ENCODE peak calls at places on chromosomes 16 and 17, in ten cellular contexts. One of them, this sample, is unnamed.
A peak's percentile ranks its signal among the peaks of the same experiment; 100 is the strongest.

GRCh38 chr17:67216544-67217320 is 28.3 kb downstream of the HELZ start:
- DNase-seq in frontal cortex: no peak
- DNase-seq in non-pigmented ciliary epithelial cell: no peak
- DNase-seq in Right ventricle myocardium superior: no peak
- DNase-seq in activated CD4-positive, alpha-beta T cell treated with anti-CD3 and anti-CD28 coated beads for 1 hour: no peak
- DNase-seq in COR-L47: no peak
- DNase-seq in T-helper 17 cell: no peak
- DNase-seq in stimulated activated CD8-positive, alpha-beta memory T cell treated with anti-CD3 and anti-CD28 coated beads, Interleukin-15, amount 100 ng/mL, for 24 hours: no peak
- DNase-seq in D721Med: no peak
- DNase-seq in retina: no peak
- DNase-seq in this sample: no peak

GRCh38 chr16:4873091-4873490 is 25.8 kb downstream of the UBN1 start:
- DNase-seq in frontal cortex: no peak
- DNase-seq in non-pigmented ciliary epithelial cell: no peak
- DNase-seq in Right ventricle myocardium superior: no peak
- DNase-seq in activated CD4-positive, alpha-beta T cell treated with anti-CD3 and anti-CD28 coated beads for 1 hour: no peak
- DNase-seq in COR-L47: no peak
- DNase-seq in T-helper 17 cell: no peak
- DNase-seq in stimulated activated CD8-positive, alpha-beta memory T cell treated with anti-CD3 and anti-CD28 coated beads, Interleukin-15, amount 100 ng/mL, for 24 hours: no peak
- DNase-seq in D721Med: no peak
- DNase-seq in retina: no peak
- DNase-seq in this sample: no peak

GRCh38 chr17:49170216-49170615 is 37.6 kb downstream of the B4GALNT2 start:
- DNase-seq in frontal cortex: no peak
- DNase-seq in non-pigmented ciliary epithelial cell: no peak
- DNase-seq in Right ventricle myocardium superior: no peak
- DNase-seq in activated CD4-positive, alpha-beta T cell treated with anti-CD3 and anti-CD28 coated beads for 1 hour: no peak
- DNase-seq in COR-L47: no peak
- DNase-seq in T-helper 17 cell: no peak
- DNase-seq in stimulated activated CD8-positive, alpha-beta memory T cell treated with anti-CD3 and anti-CD28 coated beads, Interleukin-15, amount 100 ng/mL, for 24 hours: no peak
- DNase-seq in D721Med: no peak
- DNase-seq in retina: no peak
- DNase-seq in this sample: no peak

GRCh38 chr17:48037036-48037881 is at the start of gene COPZ2:
- DNase-seq in frontal cortex: no peak
- DNase-seq in non-pigmented ciliary epithelial cell: no peak
- DNase-seq in Right ventricle myocardium superior: peak; percentile 84
- DNase-seq in activated CD4-positive, alpha-beta T cell treated with anti-CD3 and anti-CD28 coated beads for 1 hour: peak; percentile 51
- DNase-seq in COR-L47: no peak
- DNase-seq in T-helper 17 cell: peak; percentile 54
- DNase-seq in stimulated activated CD8-positive, alpha-beta memory T cell treated with anti-CD3 and anti-CD28 coated beads, Interleukin-15, amount 100 ng/mL, for 24 hours: no peak
- DNase-seq in D721Med: no peak
- DNase-seq in retina: peak; percentile 62
- DNase-seq in this sample: peak; percentile 48

GRCh38 chr16:77387075-77387474 is 47.8 kb downstream of the ADAMTS18 start:
- DNase-seq in frontal cortex: no peak
- DNase-seq in non-pigmented ciliary epithelial cell: no peak
- DNase-seq in Right ventricle myocardium superior: no peak
- DNase-seq in activated CD4-positive, alpha-beta T cell treated with anti-CD3 and anti-CD28 coated beads for 1 hour: no peak
- DNase-seq in COR-L47: no peak
- DNase-seq in T-helper 17 cell: no peak
- DNase-seq in stimulated activated CD8-positive, alpha-beta memory T cell treated with anti-CD3 and anti-CD28 coated beads, Interleukin-15, amount 100 ng/mL, for 24 hours: no peak
- DNase-seq in D721Med: no peak
- DNase-seq in retina: no peak
- DNase-seq in this sample: no peak

GRCh38 chr17:9079461-9080103 is 58.3 kb downstream of the NTN1 start:
- DNase-seq in frontal cortex: no peak
- DNase-seq in non-pigmented ciliary epithelial cell: no peak
- DNase-seq in Right ventricle myocardium superior: no peak
- DNase-seq in activated CD4-positive, alpha-beta T cell treated with anti-CD3 and anti-CD28 coated beads for 1 hour: no peak
- DNase-seq in COR-L47: no peak
- DNase-seq in T-helper 17 cell: no peak
- DNase-seq in stimulated activated CD8-positive, alpha-beta memory T cell treated with anti-CD3 and anti-CD28 coated beads, Interleukin-15, amount 100 ng/mL, for 24 hours: no peak
- DNase-seq in D721Med: no peak
- DNase-seq in retina: no peak
- DNase-seq in this sample: no peak

GRCh38 chr17:4541041-4541327 is 14.2 kb downstream of the MYBBP1A start:
- DNase-seq in frontal cortex: no peak
- DNase-seq in non-pigmented ciliary epithelial cell: no peak
- DNase-seq in Right ventricle myocardium superior: no peak
- DNase-seq in activated CD4-positive, alpha-beta T cell treated with anti-CD3 and anti-CD28 coated beads for 1 hour: no peak
- DNase-seq in COR-L47: no peak
- DNase-seq in T-helper 17 cell: no peak
- DNase-seq in stimulated activated CD8-positive, alpha-beta memory T cell treated with anti-CD3 and anti-CD28 coated beads, Interleukin-15, amount 100 ng/mL, for 24 hours: no peak
- DNase-seq in D721Med: no peak
- DNase-seq in retina: no peak
- DNase-seq in this sample: no peak

GRCh38 chr16:81175325-81175891 is 63.1 kb upstream of the BCO1 start:
- DNase-seq in frontal cortex: no peak
- DNase-seq in non-pigmented ciliary epithelial cell: peak; percentile 23
- DNase-seq in Right ventricle myocardium superior: no peak
- DNase-seq in activated CD4-positive, alpha-beta T cell treated with anti-CD3 and anti-CD28 coated beads for 1 hour: no peak
- DNase-seq in COR-L47: no peak
- DNase-seq in T-helper 17 cell: no peak
- DNase-seq in stimulated activated CD8-positive, alpha-beta memory T cell treated with anti-CD3 and anti-CD28 coated beads, Interleukin-15, amount 100 ng/mL, for 24 hours: no peak
- DNase-seq in D721Med: no peak
- DNase-seq in retina: no peak
- DNase-seq in this sample: no peak

GRCh38 chr17:61144876-61145564 is 254.6 kb upstream of the TBX2 start:
- DNase-seq in frontal cortex: no peak
- DNase-seq in non-pigmented ciliary epithelial cell: no peak
- DNase-seq in Right ventricle myocardium superior: no peak
- DNase-seq in activated CD4-positive, alpha-beta T cell treated with anti-CD3 and anti-CD28 coated beads for 1 hour: no peak
- DNase-seq in COR-L47: no peak
- DNase-seq in T-helper 17 cell: no peak
- DNase-seq in stimulated activated CD8-positive, alpha-beta memory T cell treated with anti-CD3 and anti-CD28 coated beads, Interleukin-15, amount 100 ng/mL, for 24 hours: no peak
- DNase-seq in D721Med: no peak
- DNase-seq in retina: peak; percentile 73
- DNase-seq in this sample: no peak

GRCh38 chr16:19231881-19232280 is 53.6 kb upstream of the CLEC19A start:
- DNase-seq in frontal cortex: no peak
- DNase-seq in non-pigmented ciliary epithelial cell: no peak
- DNase-seq in Right ventricle myocardium superior: no peak
- DNase-seq in activated CD4-positive, alpha-beta T cell treated with anti-CD3 and anti-CD28 coated beads for 1 hour: no peak
- DNase-seq in COR-L47: no peak
- DNase-seq in T-helper 17 cell: no peak
- DNase-seq in stimulated activated CD8-positive, alpha-beta memory T cell treated with anti-CD3 and anti-CD28 coated beads, Interleukin-15, amount 100 ng/mL, for 24 hours: no peak
- DNase-seq in D721Med: no peak
- DNase-seq in retina: no peak
- DNase-seq in this sample: no peak

GRCh38 chr16:916400-916799 is 54.4 kb downstream of the LMF1 start:
- DNase-seq in frontal cortex: no peak
- DNase-seq in non-pigmented ciliary epithelial cell: no peak
- DNase-seq in Right ventricle myocardium superior: no peak
- DNase-seq in activated CD4-positive, alpha-beta T cell treated with anti-CD3 and anti-CD28 coated beads for 1 hour: no peak
- DNase-seq in COR-L47: no peak
- DNase-seq in T-helper 17 cell: no peak
- DNase-seq in stimulated activated CD8-positive, alpha-beta memory T cell treated with anti-CD3 and anti-CD28 coated beads, Interleukin-15, amount 100 ng/mL, for 24 hours: no peak
- DNase-seq in D721Med: no peak
- DNase-seq in retina: no peak
- DNase-seq in this sample: no peak

GRCh38 chr17:50080827-50081226 is 14.3 kb upstream of the PDK2 start:
- DNase-seq in frontal cortex: no peak
- DNase-seq in non-pigmented ciliary epithelial cell: no peak
- DNase-seq in Right ventricle myocardium superior: peak; percentile 72
- DNase-seq in activated CD4-positive, alpha-beta T cell treated with anti-CD3 and anti-CD28 coated beads for 1 hour: no peak
- DNase-seq in COR-L47: no peak
- DNase-seq in T-helper 17 cell: no peak
- DNase-seq in stimulated activated CD8-positive, alpha-beta memory T cell treated with anti-CD3 and anti-CD28 coated beads, Interleukin-15, amount 100 ng/mL, for 24 hours: no peak
- DNase-seq in D721Med: no peak
- DNase-seq in retina: no peak
- DNase-seq in this sample: no peak

GRCh38 chr16:49857423-49858181 is 1.7 kb upstream of the ZNF423 start:
- DNase-seq in frontal cortex: peak; percentile 71
- DNase-seq in non-pigmented ciliary epithelial cell: no peak
- DNase-seq in Right ventricle myocardium superior: peak; percentile 75
- DNase-seq in activated CD4-positive, alpha-beta T cell treated with anti-CD3 and anti-CD28 coated beads for 1 hour: peak; percentile 20
- DNase-seq in COR-L47: peak; percentile 43
- DNase-seq in T-helper 17 cell: no peak
- DNase-seq in stimulated activated CD8-positive, alpha-beta memory T cell treated with anti-CD3 and anti-CD28 coated beads, Interleukin-15, amount 100 ng/mL, for 24 hours: no peak
- DNase-seq in D721Med: peak; percentile 39
- DNase-seq in retina: peak; percentile 88
- DNase-seq in this sample: no peak

GRCh38 chr16:9823510-9823909 is 358.7 kb downstream of the GRIN2A start:
- DNase-seq in frontal cortex: no peak
- DNase-seq in non-pigmented ciliary epithelial cell: no peak
- DNase-seq in Right ventricle myocardium superior: no peak
- DNase-seq in activated CD4-positive, alpha-beta T cell treated with anti-CD3 and anti-CD28 coated beads for 1 hour: no peak
- DNase-seq in COR-L47: no peak
- DNase-seq in T-helper 17 cell: no peak
- DNase-seq in stimulated activated CD8-positive, alpha-beta memory T cell treated with anti-CD3 and anti-CD28 coated beads, Interleukin-15, amount 100 ng/mL, for 24 hours: no peak
- DNase-seq in D721Med: no peak
- DNase-seq in retina: no peak
- DNase-seq in this sample: no peak

GRCh38 chr17:72502111-72502939 is 381.5 kb downstream of the SOX9 start:
- DNase-seq in frontal cortex: no peak
- DNase-seq in non-pigmented ciliary epithelial cell: no peak
- DNase-seq in Right ventricle myocardium superior: no peak
- DNase-seq in activated CD4-positive, alpha-beta T cell treated with anti-CD3 and anti-CD28 coated beads for 1 hour: no peak
- DNase-seq in COR-L47: no peak
- DNase-seq in T-helper 17 cell: no peak
- DNase-seq in stimulated activated CD8-positive, alpha-beta memory T cell treated with anti-CD3 and anti-CD28 coated beads, Interleukin-15, amount 100 ng/mL, for 24 hours: no peak
- DNase-seq in D721Med: no peak
- DNase-seq in retina: peak; percentile 41
- DNase-seq in this sample: no peak

GRCh38 chr16:84176192-84177053 is 10.4 kb downstream of the TAF1C start:
- DNase-seq in frontal cortex: no peak
- DNase-seq in non-pigmented ciliary epithelial cell: no peak
- DNase-seq in Right ventricle myocardium superior: no peak
- DNase-seq in activated CD4-positive, alpha-beta T cell treated with anti-CD3 and anti-CD28 coated beads for 1 hour: no peak
- DNase-seq in COR-L47: no peak
- DNase-seq in T-helper 17 cell: no peak
- DNase-seq in stimulated activated CD8-positive, alpha-beta memory T cell treated with anti-CD3 and anti-CD28 coated beads, Interleukin-15, amount 100 ng/mL, for 24 hours: no peak
- DNase-seq in D721Med: no peak
- DNase-seq in retina: no peak
- DNase-seq in this sample: no peak

GRCh38 chr17:72592242-72592966 is 471.6 kb downstream of the SOX9 start:
- DNase-seq in frontal cortex: peak; percentile 83
- DNase-seq in non-pigmented ciliary epithelial cell: no peak
- DNase-seq in Right ventricle myocardium superior: peak; percentile 65
- DNase-seq in activated CD4-positive, alpha-beta T cell treated with anti-CD3 and anti-CD28 coated beads for 1 hour: peak; percentile 18
- DNase-seq in COR-L47: peak; percentile 80
- DNase-seq in T-helper 17 cell: peak; percentile 67
- DNase-seq in stimulated activated CD8-positive, alpha-beta memory T cell treated with anti-CD3 and anti-CD28 coated beads, Interleukin-15, amount 100 ng/mL, for 24 hours: peak; percentile 23
- DNase-seq in D721Med: peak; percentile 65
- DNase-seq in retina: peak; percentile 94
- DNase-seq in this sample: peak; percentile 63

GRCh38 chr17:37284198-37284597 is 91.6 kb upstream of the C17orf78 start:
- DNase-seq in frontal cortex: no peak
- DNase-seq in non-pigmented ciliary epithelial cell: no peak
- DNase-seq in Right ventricle myocardium superior: no peak
- DNase-seq in activated CD4-positive, alpha-beta T cell treated with anti-CD3 and anti-CD28 coated beads for 1 hour: no peak
- DNase-seq in COR-L47: no peak
- DNase-seq in T-helper 17 cell: no peak
- DNase-seq in stimulated activated CD8-positive, alpha-beta memory T cell treated with anti-CD3 and anti-CD28 coated beads, Interleukin-15, amount 100 ng/mL, for 24 hours: no peak
- DNase-seq in D721Med: no peak
- DNase-seq in retina: no peak
- DNase-seq in this sample: no peak

GRCh38 chr17:77461277-77462057 is 320.7 kb downstream of the SEC14L1 start:
- DNase-seq in frontal cortex: no peak
- DNase-seq in non-pigmented ciliary epithelial cell: no peak
- DNase-seq in Right ventricle myocardium superior: peak; percentile 29
- DNase-seq in activated CD4-positive, alpha-beta T cell treated with anti-CD3 and anti-CD28 coated beads for 1 hour: no peak
- DNase-seq in COR-L47: no peak
- DNase-seq in T-helper 17 cell: no peak
- DNase-seq in stimulated activated CD8-positive, alpha-beta memory T cell treated with anti-CD3 and anti-CD28 coated beads, Interleukin-15, amount 100 ng/mL, for 24 hours: no peak
- DNase-seq in D721Med: no peak
- DNase-seq in retina: no peak
- DNase-seq in this sample: no peak

GRCh38 chr17:42116705-42117396 is 4.3 kb downstream of the KAT2A start:
- DNase-seq in frontal cortex: peak; percentile 81
- DNase-seq in non-pigmented ciliary epithelial cell: no peak
- DNase-seq in Right ventricle myocardium superior: peak; percentile 88
- DNase-seq in activated CD4-positive, alpha-beta T cell treated with anti-CD3 and anti-CD28 coated beads for 1 hour: peak; percentile 75
- DNase-seq in COR-L47: peak; percentile 63
- DNase-seq in T-helper 17 cell: peak; percentile 68
- DNase-seq in stimulated activated CD8-positive, alpha-beta memory T cell treated with anti-CD3 and anti-CD28 coated beads, Interleukin-15, amount 100 ng/mL, for 24 hours: peak; percentile 29
- DNase-seq in D721Med: peak; percentile 83
- DNase-seq in retina: peak; percentile 77
- DNase-seq in this sample: peak; percentile 65

GRCh38 chr17:9408381-9408780 is 167.2 kb downstream of the STX8 start:
- DNase-seq in frontal cortex: no peak
- DNase-seq in non-pigmented ciliary epithelial cell: no peak
- DNase-seq in Right ventricle myocardium superior: no peak
- DNase-seq in activated CD4-positive, alpha-beta T cell treated with anti-CD3 and anti-CD28 coated beads for 1 hour: no peak
- DNase-seq in COR-L47: no peak
- DNase-seq in T-helper 17 cell: no peak
- DNase-seq in stimulated activated CD8-positive, alpha-beta memory T cell treated with anti-CD3 and anti-CD28 coated beads, Interleukin-15, amount 100 ng/mL, for 24 hours: no peak
- DNase-seq in D721Med: no peak
- DNase-seq in retina: no peak
- DNase-seq in this sample: no peak

This sample was measured in T-helper 2 cell.